ENCODE peak calls at places on chromosomes 11 and 22, in nine cellular contexts. One of them, this sample, is unnamed.

GRCh38 chr11:104199041-104199440 is 35.1 kb upstream of the PDGFD start:
- DNase-seq in OCI-LY7: no peak
- DNase-seq in esophagus muscularis mucosa: no peak
- DNase-seq in GM23248: no peak
- DNase-seq in right cardiac atrium: no peak
- DNase-seq in right atrium auricular region: no peak
- DNase-seq in IMR-90: no peak
- DNase-seq in adrenal gland: no peak
- DNase-seq in ovary: no peak
- DNase-seq in this sample: no peak

GRCh38 chr11:46277313-46277622 is 194 bp upstream of the CREB3L1 start:
- DNase-seq in OCI-LY7: no peak
- DNase-seq in esophagus muscularis mucosa: no peak
- DNase-seq in GM23248: peak; percentile 92
- DNase-seq in right cardiac atrium: no peak
- DNase-seq in right atrium auricular region: no peak
- DNase-seq in IMR-90: peak; percentile 62
- DNase-seq in adrenal gland: no peak
- DNase-seq in ovary: no peak
- DNase-seq in this sample: peak; percentile 74

GRCh38 chr11:134480129-134480652 is 68.1 kb upstream of the B3GAT1 start:
- DNase-seq in OCI-LY7: no peak
- DNase-seq in esophagus muscularis mucosa: no peak
- DNase-seq in GM23248: no peak
- DNase-seq in right cardiac atrium: no peak
- DNase-seq in right atrium auricular region: no peak
- DNase-seq in IMR-90: no peak
- DNase-seq in adrenal gland: no peak
- DNase-seq in ovary: no peak
- DNase-seq in this sample: no peak

GRCh38 chr22:37994049-37994448 is 9.7 kb upstream of the SOX10 start:
- DNase-seq in OCI-LY7: no peak
- DNase-seq in esophagus muscularis mucosa: no peak
- DNase-seq in GM23248: no peak
- DNase-seq in right cardiac atrium: no peak
- DNase-seq in right atrium auricular region: no peak
- DNase-seq in IMR-90: no peak
- DNase-seq in adrenal gland: no peak
- DNase-seq in ovary: no peak
- DNase-seq in this sample: no peak

GRCh38 chr22:49946612-49947295 is 13.8 kb upstream of the PIM3 start:
- DNase-seq in OCI-LY7: no peak
- DNase-seq in esophagus muscularis mucosa: no peak
- DNase-seq in GM23248: no peak
- DNase-seq in right cardiac atrium: no peak
- DNase-seq in right atrium auricular region: no peak
- DNase-seq in IMR-90: no peak
- DNase-seq in adrenal gland: no peak
- DNase-seq in ovary: no peak
- DNase-seq in this sample: no peak

GRCh38 chr11:116421529-116422185 is 351.1 kb downstream of the BUD13 start:
- DNase-seq in OCI-LY7: no peak
- DNase-seq in esophagus muscularis mucosa: no peak
- DNase-seq in GM23248: no peak
- DNase-seq in right cardiac atrium: no peak
- DNase-seq in right atrium auricular region: no peak
- DNase-seq in IMR-90: no peak
- DNase-seq in adrenal gland: no peak
- DNase-seq in ovary: no peak
- DNase-seq in this sample: no peak

GRCh38 chr11:124608146-124608545 is 3.1 kb upstream of the PANX3 start:
- DNase-seq in OCI-LY7: no peak
- DNase-seq in esophagus muscularis mucosa: no peak
- DNase-seq in GM23248: no peak
- DNase-seq in right cardiac atrium: no peak
- DNase-seq in right atrium auricular region: no peak
- DNase-seq in IMR-90: no peak
- DNase-seq in adrenal gland: no peak
- DNase-seq in ovary: no peak
- DNase-seq in this sample: no peak

GRCh38 chr11:36186340-36186739 is 102.9 kb downstream of the COMMD9 start:
- DNase-seq in OCI-LY7: no peak
- DNase-seq in esophagus muscularis mucosa: no peak
- DNase-seq in GM23248: peak; percentile 20
- DNase-seq in right cardiac atrium: no peak
- DNase-seq in right atrium auricular region: no peak
- DNase-seq in IMR-90: peak; percentile 87
- DNase-seq in adrenal gland: no peak
- DNase-seq in ovary: no peak
- DNase-seq in this sample: no peak

GRCh38 chr22:37768273-37768672 is 39.5 kb upstream of the GCAT start:
- DNase-seq in OCI-LY7: no peak
- DNase-seq in esophagus muscularis mucosa: no peak
- DNase-seq in GM23248: no peak
- DNase-seq in right cardiac atrium: peak; percentile 23
- DNase-seq in right atrium auricular region: no peak
- DNase-seq in IMR-90: no peak
- DNase-seq in adrenal gland: no peak
- DNase-seq in ovary: no peak
- DNase-seq in this sample: no peak

GRCh38 chr22:26394787-26395186 is 34.3 kb upstream of the ASPHD2 start:
- DNase-seq in OCI-LY7: no peak
- DNase-seq in esophagus muscularis mucosa: no peak
- DNase-seq in GM23248: no peak
- DNase-seq in right cardiac atrium: no peak
- DNase-seq in right atrium auricular region: no peak
- DNase-seq in IMR-90: no peak
- DNase-seq in adrenal gland: no peak
- DNase-seq in ovary: no peak
- DNase-seq in this sample: no peak

GRCh38 chr11:109978895-109979294 is 114.3 kb upstream of the ZC3H12C start:
- DNase-seq in OCI-LY7: no peak
- DNase-seq in esophagus muscularis mucosa: no peak
- DNase-seq in GM23248: no peak
- DNase-seq in right cardiac atrium: no peak
- DNase-seq in right atrium auricular region: no peak
- DNase-seq in IMR-90: peak; percentile 50
- DNase-seq in adrenal gland: no peak
- DNase-seq in ovary: no peak
- DNase-seq in this sample: no peak

GRCh38 chr11:102155676-102156075 is 45.4 kb downstream of the YAP1 start:
- DNase-seq in OCI-LY7: no peak
- DNase-seq in esophagus muscularis mucosa: no peak
- DNase-seq in GM23248: peak; percentile 33
- DNase-seq in right cardiac atrium: no peak
- DNase-seq in right atrium auricular region: no peak
- DNase-seq in IMR-90: peak; percentile 51
- DNase-seq in adrenal gland: no peak
- DNase-seq in ovary: no peak
- DNase-seq in this sample: no peak

GRCh38 chr11:63769719-63770443 is 1.3 kb upstream of the ZFTA start:
- DNase-seq in OCI-LY7: no peak
- DNase-seq in esophagus muscularis mucosa: no peak
- DNase-seq in GM23248: peak; percentile 24
- DNase-seq in right cardiac atrium: peak; percentile 68
- DNase-seq in right atrium auricular region: no peak
- DNase-seq in IMR-90: no peak
- DNase-seq in adrenal gland: no peak
- DNase-seq in ovary: peak; percentile 41
- DNase-seq in this sample: no peak

GRCh38 chr22:43377486-43377995 is 34.3 kb upstream of the MPPED1 start:
- DNase-seq in OCI-LY7: no peak
- DNase-seq in esophagus muscularis mucosa: no peak
- DNase-seq in GM23248: peak; percentile 24
- DNase-seq in right cardiac atrium: no peak
- DNase-seq in right atrium auricular region: no peak
- DNase-seq in IMR-90: peak; percentile 20
- DNase-seq in adrenal gland: no peak
- DNase-seq in ovary: peak; percentile 43
- DNase-seq in this sample: no peak

GRCh38 chr22:43381693-43382092 is 30.1 kb upstream of the MPPED1 start:
- DNase-seq in OCI-LY7: no peak
- DNase-seq in esophagus muscularis mucosa: no peak
- DNase-seq in GM23248: no peak
- DNase-seq in right cardiac atrium: no peak
- DNase-seq in right atrium auricular region: no peak
- DNase-seq in IMR-90: peak; percentile 4
- DNase-seq in adrenal gland: no peak
- DNase-seq in ovary: no peak
- DNase-seq in this sample: no peak

GRCh38 chr22:43376765-43377485 is 33.8 kb upstream of the SCUBE1 start:
- DNase-seq in OCI-LY7: no peak
- DNase-seq in esophagus muscularis mucosa: no peak
- DNase-seq in GM23248: no peak
- DNase-seq in right cardiac atrium: no peak
- DNase-seq in right atrium auricular region: no peak
- DNase-seq in IMR-90: no peak
- DNase-seq in adrenal gland: no peak
- DNase-seq in ovary: no peak
- DNase-seq in this sample: no peak

GRCh38 chr22:43375951-43376455 is 32.8 kb upstream of the SCUBE1 start:
- DNase-seq in OCI-LY7: no peak
- DNase-seq in esophagus muscularis mucosa: no peak
- DNase-seq in GM23248: peak; percentile 63
- DNase-seq in right cardiac atrium: no peak
- DNase-seq in right atrium auricular region: no peak
- DNase-seq in IMR-90: peak; percentile 43
- DNase-seq in adrenal gland: no peak
- DNase-seq in ovary: no peak
- DNase-seq in this sample: peak; percentile 31

DNA sequence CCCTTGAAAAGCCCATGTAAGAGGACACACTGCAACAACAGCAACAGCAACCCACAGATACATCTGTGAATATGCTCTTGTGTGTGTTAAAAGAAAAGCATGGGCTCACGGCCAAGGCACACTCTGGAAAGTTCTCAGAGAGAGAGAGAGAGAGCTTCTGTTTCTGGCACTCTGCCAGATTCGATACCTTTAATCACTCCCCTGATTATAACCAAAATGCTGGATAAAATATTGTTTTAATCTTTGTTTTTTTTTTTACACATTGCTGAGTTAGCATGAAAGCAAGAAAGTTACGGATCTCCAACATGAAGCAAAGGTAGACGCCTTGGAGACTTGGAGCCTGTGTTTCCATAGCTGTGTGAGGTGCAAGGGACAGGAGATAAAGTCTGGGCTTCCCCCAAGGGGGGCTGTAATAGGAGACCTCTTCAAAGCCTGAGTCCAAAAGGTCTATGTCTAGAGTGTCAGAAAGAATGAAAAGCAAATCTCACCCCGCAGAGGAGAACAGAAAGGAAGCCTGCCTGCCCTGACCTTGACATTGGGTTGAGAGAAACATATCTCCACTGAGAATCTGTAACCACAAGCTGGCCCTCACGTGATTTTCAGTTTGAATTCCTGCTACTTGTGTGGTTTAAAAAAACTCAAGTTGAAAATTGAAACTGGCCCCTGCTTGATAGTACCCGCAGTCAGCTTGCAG is 33.7 kb upstream of the MPPED1 start:
- DNase-seq in OCI-LY7: no peak
- DNase-seq in esophagus muscularis mucosa: no peak
- DNase-seq in GM23248: peak; percentile 10
- DNase-seq in right cardiac atrium: no peak
- DNase-seq in right atrium auricular region: no peak
- DNase-seq in IMR-90: peak; percentile 3
- DNase-seq in adrenal gland: peak; percentile 49
- DNase-seq in ovary: peak; percentile 62
- DNase-seq in this sample: no peak
- H3K4me3 ChIP-seq in OCI-LY7: no peak overlapping the region
- H3K4me3 ChIP-seq in esophagus muscularis mucosa: no peak overlapping the region
- H3K4me3 ChIP-seq in GM23248: no peak overlapping the region
- H3K4me3 ChIP-seq in right cardiac atrium: no peak overlapping the region
- H3K4me3 ChIP-seq in right atrium auricular region: no peak overlapping the region
- H3K4me3 ChIP-seq in IMR-90: no peak overlapping the region
- H3K4me3 ChIP-seq in adrenal gland: no peak overlapping the region
- H3K4me3 ChIP-seq in ovary: no peak overlapping the region
- H3K4me3 ChIP-seq in this sample: no peak overlapping the region

GRCh38 chr11:66625041-66625751 is 8.8 kb downstream of the RBM14 start:
- DNase-seq in OCI-LY7: no peak
- DNase-seq in esophagus muscularis mucosa: no peak
- DNase-seq in GM23248: no peak
- DNase-seq in right cardiac atrium: no peak
- DNase-seq in right atrium auricular region: no peak
- DNase-seq in IMR-90: no peak
- DNase-seq in adrenal gland: no peak
- DNase-seq in ovary: no peak
- DNase-seq in this sample: no peak
- H3K4me1 ChIP-seq in OCI-LY7: peaks cover 20% of the 10 kb centered on the region
- H3K4me1 ChIP-seq in esophagus muscularis mucosa: peaks cover 48% of the 10 kb centered on the region
- H3K4me1 ChIP-seq in GM23248: peaks cover 11% of the 10 kb centered on the region
- H3K4me1 ChIP-seq in right cardiac atrium: peaks cover 21% of the 10 kb centered on the region
- H3K4me1 ChIP-seq in right atrium auricular region: no peaks in the 10 kb centered on the region
- H3K4me1 ChIP-seq in IMR-90: peaks cover 2% of the 10 kb centered on the region
- H3K4me1 ChIP-seq in adrenal gland: peaks cover 53% of the 10 kb centered on the region
- H3K4me1 ChIP-seq in ovary: peaks cover 7% of the 10 kb centered on the region
- H3K4me1 ChIP-seq in this sample: peaks cover 10% of the 10 kb centered on the region

GRCh38 chr11:59208956-59209355 is 3.8 kb downstream of the MPEG1 start:
- DNase-seq in OCI-LY7: no peak
- DNase-seq in esophagus muscularis mucosa: no peak
- DNase-seq in GM23248: peak; percentile 65
- DNase-seq in right cardiac atrium: no peak
- DNase-seq in right atrium auricular region: no peak
- DNase-seq in IMR-90: peak; percentile 64
- DNase-seq in adrenal gland: no peak
- DNase-seq in ovary: no peak
- DNase-seq in this sample: peak; percentile 69
- H3K4me3 ChIP-seq in OCI-LY7: no peak overlapping the region
- H3K4me3 ChIP-seq in esophagus muscularis mucosa: peak overlapping the region; percentile 18
- H3K4me3 ChIP-seq in GM23248: no peak overlapping the region
- H3K4me3 ChIP-seq in right cardiac atrium: no peak overlapping the region
- H3K4me3 ChIP-seq in right atrium auricular region: no peak overlapping the region
- H3K4me3 ChIP-seq in IMR-90: no peak overlapping the region
- H3K4me3 ChIP-seq in adrenal gland: no peak overlapping the region
- H3K4me3 ChIP-seq in ovary: no peak overlapping the region
- H3K4me3 ChIP-seq in this sample: no peak overlapping the region

DNA sequence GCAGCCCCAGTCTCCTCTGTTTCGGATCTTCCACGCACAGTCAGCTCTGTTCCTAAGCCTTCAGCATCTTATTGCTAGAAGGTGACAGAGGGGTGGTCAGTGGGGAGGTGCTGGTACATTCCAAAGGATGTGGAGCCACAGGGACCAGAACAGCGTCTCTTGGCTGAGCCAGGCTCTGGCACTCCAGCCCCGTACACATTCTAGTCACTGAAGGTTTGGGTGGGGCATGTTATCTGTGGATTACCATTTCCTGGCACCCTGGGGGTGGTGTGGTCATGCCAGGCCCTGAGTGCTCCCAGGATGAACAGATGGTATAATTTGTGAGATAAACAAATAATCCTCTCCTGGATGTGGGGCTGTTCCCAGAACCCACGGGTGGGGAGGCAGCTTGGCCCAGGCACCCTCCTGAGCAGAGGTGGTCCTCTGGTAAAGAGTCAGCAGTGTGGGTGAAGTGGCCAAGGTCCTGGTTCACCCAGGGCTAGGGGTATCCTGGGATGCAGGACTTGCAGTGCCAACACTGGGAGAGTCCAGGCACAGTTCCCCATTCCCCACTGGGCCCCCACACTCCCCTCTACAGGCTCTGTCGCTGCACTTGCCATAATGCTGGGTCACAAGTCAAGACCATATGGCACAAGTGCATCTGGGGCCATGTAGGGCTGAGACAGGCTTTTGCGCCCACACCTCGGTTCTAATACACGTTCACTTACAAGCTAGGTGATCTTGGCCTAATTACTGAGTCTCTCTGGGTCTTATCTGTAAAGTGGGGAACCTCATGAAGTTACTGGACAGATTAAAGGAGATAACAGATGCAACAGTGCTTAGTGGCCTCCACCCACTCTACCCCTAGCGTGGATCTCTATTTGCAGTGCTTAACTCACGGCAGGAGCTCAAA is 33.0 kb downstream of the DKK3 start:
- DNase-seq in OCI-LY7: no peak
- DNase-seq in esophagus muscularis mucosa: no peak
- DNase-seq in GM23248: no peak
- DNase-seq in right cardiac atrium: no peak
- DNase-seq in right atrium auricular region: peak; percentile 44
- DNase-seq in IMR-90: no peak
- DNase-seq in adrenal gland: no peak
- DNase-seq in ovary: no peak
- DNase-seq in this sample: no peak
- H3K4me1 ChIP-seq in OCI-LY7: no peaks in the 10 kb centered on the region
- H3K4me1 ChIP-seq in esophagus muscularis mucosa: peaks cover 98% of the 10 kb centered on the region
- H3K4me1 ChIP-seq in GM23248: peaks cover 75% of the 10 kb centered on the region
- H3K4me1 ChIP-seq in right cardiac atrium: peaks cover 63% of the 10 kb centered on the region
- H3K4me1 ChIP-seq in right atrium auricular region: no peaks in the 10 kb centered on the region
- H3K4me1 ChIP-seq in IMR-90: peaks cover 62% of the 10 kb centered on the region
- H3K4me1 ChIP-seq in adrenal gland: peaks cover 60% of the 10 kb centered on the region
- H3K4me1 ChIP-seq in ovary: peaks cover 40% of the 10 kb centered on the region
- H3K4me1 ChIP-seq in this sample: peaks cover 85% of the 10 kb centered on the region

This sample was measured in SJSA1.